ENCODE peak calls at places on chromosome 13, in four cellular contexts. M is stimulated activated CD8-positive, alpha-beta memory T cell treated with anti-CD3 and anti-CD28 coated beads, Interleukin-2, amount 100 ng/mL, for 48 hours; I is activated CD8-positive, alpha-beta T cell treated with anti-CD3 and anti-CD28 coated beads, Interleukin-2, amount 10 ng/mL, durations not matched to agents 7 days and 5 days; N is Daoy. W is an unnamed sample.

GRCh38 chr13:20354722-20355121 is 122.6 kb upstream of the GJB6 start:
- DNase-seq in M (no peak), I (no peak), N (no peak), W (no peak)

GRCh38 chr13:99178636-99179035 is 22.0 kb upstream of the UBAC2 start:
- DNase-seq in M (no peak), I (peak), N (no peak), W (peak)

GRCh38 chr13:109914111-109914510 is 127.7 kb upstream of the IRS2 start:
- DNase-seq in M (no peak), I (no peak), N (no peak), W (no peak)

GRCh38 chr13:68019901-68020300 is 789.8 kb upstream of the PCDH9 start:
- DNase-seq in M (no peak), I (no peak), N (no peak), W (no peak)

GRCh38 chr13:97188207-97188606 is 33.9 kb upstream of the MBNL2 start:
- DNase-seq in M (no peak), I (no peak), N (no peak), W (no peak)

GRCh38 chr13:110442946-110443632 is 118.4 kb downstream of the RAB20 start:
- DNase-seq in M (no peak), I (no peak), N (no peak), W (peak)

GRCh38 chr13:77168232-77168631 is 141.3 kb upstream of the FBXL3 start:
- DNase-seq in M (no peak), I (no peak), N (no peak), W (no peak)

GRCh38 chr13:51902776-51903175 is 41.0 kb downstream of the CCDC70 start:
- DNase-seq in M (no peak), I (no peak), N (no peak), W (no peak)

GRCh38 chr13:42396501-42396900 is 124.5 kb downstream of the AKAP11 start:
- DNase-seq in M (peak), I (peak), N (peak), W (no peak)

GRCh38 chr13:70490320-70490935 is 382.2 kb upstream of the KLHL1 start:
- DNase-seq in M (no peak), I (no peak), N (no peak), W (no peak)

GRCh38 chr13:110445722-110446569 is 115.6 kb downstream of the RAB20 start:
- DNase-seq in M (no peak), I (no peak), N (no peak), W (no peak)

GRCh38 chr13:113837554-113838355 is 26.1 kb downstream of the GAS6 start:
- DNase-seq in M (no peak), I (no peak), N (peak), W (peak)

GRCh38 chr13:74367193-74367592 is 233.0 kb upstream of the KLF12 start:
- DNase-seq in M (no peak), I (no peak), N (no peak), W (no peak)

GRCh38 chr13:75641026-75641425 is 4.9 kb downstream of the LMO7 start:
- DNase-seq in M (no peak), I (no peak), N (no peak), W (no peak)

GRCh38 chr13:20702945-20703784 is at the start of gene IL17D:
- DNase-seq in M (no peak), I (peak), N (peak), W (peak)

GRCh38 chr13:21671793-21672680 is 1.2 kb downstream of the FGF9 start:
- DNase-seq in M (no peak), I (no peak), N (no peak), W (no peak)

GRCh38 chr13:95573226-95573625 is 20.7 kb downstream of the CLDN10 start:
- DNase-seq in M (no peak), I (no peak), N (peak), W (peak)

GRCh38 chr13:111467111-111467890 is 146.9 kb downstream of the TEX29 start:
- DNase-seq in M (no peak), I (no peak), N (no peak), W (no peak)

GRCh38 chr13:44762946-44763345 is 186.8 kb upstream of the TSC22D1 start:
- DNase-seq in M (no peak), I (no peak), N (no peak), W (no peak)

GRCh38 chr13:79560954-79561353 is 80.0 kb downstream of the NDFIP2 start:
- DNase-seq in M (no peak), I (no peak), N (no peak), W (no peak)

GRCh38 chr13:41224113-41225110 is 30.0 kb upstream of the KBTBD7 start:
- DNase-seq in M (no peak), I (no peak), N (peak), W (peak)

GRCh38 chr13:109630281-109630680 is 156.1 kb downstream of the IRS2 start:
- DNase-seq in M (no peak), I (no peak), N (no peak), W (no peak)

GRCh38 chr13:110499621-110500281 is 61.8 kb downstream of the RAB20 start:
- DNase-seq in M (no peak), I (no peak), N (peak), W (peak)

GRCh38 chr13:94537740-94538630 is 58.0 kb downstream of the TGDS start:
- DNase-seq in M (no peak), I (no peak), N (no peak), W (no peak)

GRCh38 chr13:34419025-34419424 is 523.0 kb upstream of the NBEA start:
- DNase-seq in M (no peak), I (no peak), N (no peak), W (no peak)

W was measured in cardiac fibroblast.